ENCODE peak calls at places on chromosome 3, in five cellular contexts. V is astrocyte of the spinal cord, D is upper lobe of right lung, W is sigmoid colon, F is GM23338. Y is an unnamed sample.

GRCh38 chr3:29067014-29067413 is 213.9 kb upstream of the RBMS3 start:
- DNase-seq in V (no peak), D (no peak), W (no peak), F (no peak), Y (no peak)

GRCh38 chr3:35718921-35719320 is 79.6 kb downstream of the ARPP21 start:
- DNase-seq in W (no peak), D (no peak), V (no peak), F (no peak), Y (no peak)

GRCh38 chr3:26621176-26621575 is 1.4 kb upstream of the LRRC3B start:
- DNase-seq in W (no peak), V (no peak), D (no peak), F (no peak), Y (no peak)

GRCh38 chr3:49470714-49471420 is 800 bp downstream of the DAG1 start:
- DNase-seq in V (no peak), W (no peak), D (no peak), F (no peak), Y (no peak)

GRCh38 chr3:141085331-141086047 is 34.3 kb downstream of the SPSB4 start:
- DNase-seq in W (peak; percentile 44), V (no peak), D (no peak), F (no peak), Y (no peak)

GRCh38 chr3:183220828-183221227 is 32.2 kb upstream of the B3GNT5 start:
- DNase-seq in W (no peak), F (no peak), D (no peak), V (no peak), Y (no peak)

GRCh38 chr3:30548605-30549004 is 57.8 kb upstream of the TGFBR2 start:
- DNase-seq in F (peak; percentile 59), V (no peak), D (no peak), W (no peak), Y (no peak)

GRCh38 chr3:129503387-129504010 is 24.9 kb upstream of the RHO start:
- DNase-seq in V (no peak), D (no peak), W (no peak), F (no peak), Y (no peak)

GRCh38 chr3:102089904-102090492 is 240.7 kb downstream of the NFKBIZ start:
- DNase-seq in W (no peak), V (peak; percentile 95), D (no peak), F (no peak), Y (peak; percentile 87)

GRCh38 chr3:40057077-40057476 is 247.7 kb downstream of the MYRIP start:
- DNase-seq in V (no peak), F (no peak), W (no peak), D (no peak), Y (no peak)

GRCh38 chr3:37729119-37729518 is 132.6 kb upstream of the CTDSPL start:
- DNase-seq in V (peak; percentile 31), W (no peak), F (no peak), D (no peak), Y (peak; percentile 27)

GRCh38 chr3:72836923-72837322 is 11.3 kb downstream of the SHQ1 start:
- DNase-seq in F (no peak), D (no peak), W (peak; percentile 91), V (peak; percentile 46), Y (no peak)

GRCh38 chr3:25171118-25171912 is 256.7 kb upstream of the RARB start:
- DNase-seq in D (no peak), F (no peak), W (no peak), V (no peak), Y (no peak)

GRCh38 chr3:9397911-9398714 is 698 bp downstream of the SETD5 start:
- DNase-seq in F (peak; percentile 63), D (peak; percentile 68), V (peak; percentile 45), W (peak; percentile 79), Y (peak; percentile 49)

GRCh38 chr3:123388811-123389210 is 60.1 kb downstream of the ADCY5 start:
- DNase-seq in W (no peak), V (no peak), D (no peak), F (no peak), Y (no peak)

GRCh38 chr3:97579365-97579764 is 185.2 kb upstream of the ARL6 start:
- DNase-seq in D (no peak), W (no peak), V (peak; percentile 0), F (no peak), Y (no peak)

GRCh38 chr3:94305835-94306685 is 243.2 kb downstream of the NSUN3 start:
- DNase-seq in F (peak; percentile 5), V (no peak), D (no peak), W (no peak), Y (no peak)

GRCh38 chr3:129793947-129794318 is 99.6 kb downstream of the TMCC1 start:
- DNase-seq in F (peak; percentile 47), W (no peak), V (no peak), D (no peak), Y (no peak)

GRCh38 chr3:188594137-188594536 is 440.2 kb downstream of the LPP start:
- DNase-seq in F (peak; percentile 6), V (peak; percentile 95), W (no peak), D (no peak), Y (peak; percentile 83)

GRCh38 chr3:146072061-146072460 is 88.9 kb downstream of the PLOD2 start:
- DNase-seq in W (no peak), F (no peak), D (no peak), V (no peak), Y (no peak)

GRCh38 chr3:47394867-47395266 is 14.0 kb downstream of the PTPN23 start:
- DNase-seq in V (no peak), F (no peak), D (no peak), W (no peak), Y (no peak)

GRCh38 chr3:190222360-190222759 is 99.9 kb downstream of the CLDN1 start:
- DNase-seq in W (no peak), V (no peak), D (no peak), F (no peak), Y (no peak)

GRCh38 chr3:190227064-190227463 is 95.2 kb downstream of the CLDN1 start:
- DNase-seq in D (no peak), V (no peak), W (no peak), F (no peak), Y (no peak)

GRCh38 chr3:190222916-190223315 is 99.3 kb downstream of the CLDN1 start:
- DNase-seq in V (no peak), W (no peak), D (no peak), F (no peak), Y (no peak)

GRCh38 chr3:190224466-190225185 is 97.6 kb downstream of the CLDN1 start:
- DNase-seq in W (no peak), V (no peak), F (no peak), D (no peak), Y (no peak)

DNA sequence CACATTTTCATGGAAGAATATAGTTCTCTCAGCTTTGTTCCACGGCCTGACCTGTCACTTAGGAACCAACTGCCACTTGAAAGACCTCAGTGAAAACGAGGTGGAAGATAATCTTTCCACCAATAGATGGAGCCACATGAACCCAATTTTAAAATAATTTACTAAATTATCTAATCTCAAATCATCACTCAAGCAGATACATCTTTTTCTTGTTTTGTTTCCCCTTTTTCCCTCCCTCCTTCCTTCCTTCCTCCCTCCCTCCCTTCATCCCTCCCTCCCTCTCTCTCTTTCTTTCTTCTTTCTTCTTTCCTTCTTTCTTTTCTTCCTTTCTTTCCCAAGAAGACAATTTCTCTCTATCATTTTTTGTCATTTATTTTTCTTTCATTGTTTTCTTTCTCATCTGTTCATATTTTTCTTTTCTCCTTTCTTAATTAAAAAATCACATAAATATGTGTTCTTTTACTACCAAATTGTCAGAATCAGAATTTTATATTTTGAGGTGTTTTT is 97.0 kb downstream of the CLDN1 start:
- DNase-seq in V (peak; percentile 48), W (no peak), D (no peak), F (peak; percentile 59), Y (peak; percentile 28)
- H3K4me3 ChIP-seq in V (no peak overlapping the region), W (no peak overlapping the region), D (no peak overlapping the region), F (no peak overlapping the region), Y (no peak overlapping the region)

DNA sequence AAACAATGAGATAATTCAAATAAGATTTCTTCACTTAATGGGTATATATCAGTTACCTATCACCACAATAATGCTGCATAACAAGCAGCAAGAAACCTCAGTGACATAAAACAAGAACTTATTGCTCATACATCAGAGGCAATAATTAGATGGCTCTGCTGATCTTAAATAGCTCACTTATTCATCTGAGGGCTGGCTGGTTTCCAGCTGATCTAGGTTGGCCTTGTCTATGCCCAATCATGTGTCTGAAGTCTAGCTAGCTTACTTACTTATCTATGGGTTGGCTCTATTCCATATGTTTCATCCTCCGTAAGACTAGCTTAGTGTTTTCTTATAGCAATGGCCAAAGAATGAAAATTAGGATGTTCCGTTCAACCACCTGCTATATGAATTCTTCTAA is 109.4 kb upstream of the AGTR1 start:
- DNase-seq in F (no peak), V (no peak), D (no peak), W (no peak), Y (no peak)
- TF ChIP-seq CTCF in F (no peak), V (no peak), D (no peak), W (no peak), Y (no peak)

GRCh38 chr3:152267319-152267689 is 1.4 kb upstream of the MBNL1 start:
- DNase-seq in F (no peak), W (no peak), V (no peak), D (no peak), Y (no peak)
- H3K4me3 ChIP-seq in F (no peak overlapping the region), W (peak overlapping the region; percentile 78), V (no peak overlapping the region), D (peak overlapping the region; percentile 89), Y (no peak overlapping the region)

GRCh38 chr3:127476936-127477335 is 113.6 kb downstream of the TPRA1 start:
- DNase-seq in V (no peak), W (no peak), F (no peak), D (peak; percentile 28), Y (no peak)

GRCh38 chr3:127475364-127475763 is 115.2 kb downstream of the TPRA1 start:
- DNase-seq in F (no peak), W (no peak), V (no peak), D (no peak), Y (no peak)

GRCh38 chr3:127472506-127472905 is 118.0 kb downstream of the TPRA1 start:
- DNase-seq in F (no peak), V (no peak), W (no peak), D (no peak), Y (no peak)

GRCh38 chr3:127475975-127476374 is 114.6 kb downstream of the TPRA1 start:
- DNase-seq in F (no peak), D (no peak), W (no peak), V (no peak), Y (no peak)

DNA sequence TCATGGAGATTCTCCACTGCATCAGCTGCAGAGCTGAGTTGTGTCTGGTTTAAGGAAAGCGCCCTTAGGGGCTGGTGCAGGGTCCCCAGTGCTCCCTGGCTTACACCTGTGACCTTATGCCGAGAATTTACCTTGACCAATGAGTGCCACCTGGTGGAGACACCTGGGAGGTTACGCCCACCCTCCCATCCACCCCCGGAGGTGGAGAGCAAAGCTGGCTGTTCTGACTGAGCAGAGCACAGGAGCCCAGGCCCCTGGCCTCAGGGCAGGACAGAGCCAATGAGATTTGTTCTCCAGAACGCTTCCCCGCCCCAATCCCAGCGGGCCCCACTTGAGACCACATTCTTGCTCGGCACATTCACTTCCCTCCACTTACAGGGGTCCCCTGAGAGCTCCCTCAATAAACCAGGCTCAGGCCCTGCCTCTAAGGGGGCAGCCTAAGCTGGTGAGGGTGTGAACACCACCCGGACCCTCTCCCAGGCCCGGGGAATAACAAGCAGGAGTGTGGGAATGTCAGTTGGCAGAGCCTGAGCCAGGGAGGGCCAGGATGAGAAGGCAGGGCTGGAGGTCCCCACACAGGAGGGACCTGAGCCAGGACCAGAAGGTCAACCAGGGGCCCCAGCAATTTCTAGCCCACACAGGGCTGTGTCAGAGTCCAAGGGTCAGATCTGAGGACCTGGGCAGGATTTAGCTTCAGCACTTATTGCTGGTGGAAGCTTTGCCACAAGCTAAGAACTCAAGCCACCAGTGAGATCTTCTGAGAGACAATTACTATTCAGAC is 117.1 kb downstream of the TPRA1 start:
- DNase-seq in D (no peak), W (no peak), V (no peak), F (peak; percentile 90), Y (no peak)
- TF ChIP-seq CTCF in D (peak; percentile 25), W (no peak), V (peak; percentile 19), F (peak; percentile 64), Y (peak; percentile 37)